ENCODE peak calls at places on chromosomes 6 and 20, in four cellular contexts. N is left cardiac atrium; I is stimulated activated naive CD8-positive, alpha-beta T cell treated with anti-CD3 and anti-CD28 coated beads, Interleukin-15, amount 100 ng/mL, for 72 hours; S is body of pancreas. Y is an unnamed sample.

GRCh38 chr6:4305056-4305455 is 169.7 kb upstream of the ECI2 start:
- DNase-seq in N (no peak), I (no peak), S (no peak), Y (no peak)

GRCh38 chr6:136822051-136822378 is 377 bp upstream of the PEX7 start:
- DNase-seq in N (peak; percentile 26), I (no peak), S (no peak), Y (peak; percentile 44)

GRCh38 chr6:170344631-170345576 is 38.3 kb downstream of the FAM120B start:
- DNase-seq in N (peak; percentile 72), I (no peak), S (peak; percentile 25), Y (no peak)

GRCh38 chr20:43721429-43722152 is 5.2 kb downstream of the GTSF1L start:
- DNase-seq in N (no peak), I (no peak), S (no peak), Y (no peak)

GRCh38 chr6:132520953-132521352 is 8.0 kb upstream of the STX7 start:
- DNase-seq in N (no peak), I (no peak), S (no peak), Y (no peak)

GRCh38 chr6:158337332-158337731 is 25.1 kb downstream of the TULP4 start:
- DNase-seq in N (no peak), I (no peak), S (peak; percentile 22), Y (no peak)

GRCh38 chr6:27592107-27592480 is 119.2 kb upstream of the ZNF184 start:
- DNase-seq in N (no peak), I (peak; percentile 24), S (no peak), Y (no peak)

GRCh38 chr20:3997446-3997845 is 17.9 kb downstream of the RNF24 start:
- DNase-seq in N (no peak), I (no peak), S (no peak), Y (no peak)

GRCh38 chr6:153702671-153703070 is 336.4 kb upstream of the OPRM1 start:
- DNase-seq in N (no peak), I (no peak), S (no peak), Y (no peak)

GRCh38 chr6:153167026-153167891 is 36.2 kb upstream of the RGS17 start:
- DNase-seq in N (no peak), I (no peak), S (no peak), Y (no peak)

GRCh38 chr6:132797975-132798819 is at the start of gene SLC18B1:
- DNase-seq in N (peak; percentile 60), I (peak; percentile 45), S (peak; percentile 58), Y (peak; percentile 83)

GRCh38 chr20:40564997-40565680 is 123.9 kb downstream of the MAFB start:
- DNase-seq in N (no peak), I (no peak), S (no peak), Y (no peak)

GRCh38 chr6:122389704-122390103 is 9.7 kb upstream of the HSF2 start:
- DNase-seq in N (no peak), I (no peak), S (no peak), Y (no peak)

GRCh38 chr6:1486387-1486786 is 97.0 kb downstream of the FOXF2 start:
- DNase-seq in N (no peak), I (no peak), S (no peak), Y (no peak)

GRCh38 chr6:161748535-161749386 is 474.9 kb upstream of the AGPAT4 start:
- DNase-seq in N (peak; percentile 50), I (peak; percentile 15), S (peak; percentile 48), Y (peak; percentile 37)

GRCh38 chr6:109379706-109380105 is 2.6 kb downstream of the CD164 start:
- DNase-seq in N (no peak), I (no peak), S (no peak), Y (no peak)

GRCh38 chr20:52078289-52078688 is 113.3 kb downstream of the ZFP64 start:
- DNase-seq in N (no peak), I (no peak), S (no peak), Y (no peak)

GRCh38 chr6:121309768-121310473 is 24.4 kb downstream of the TBC1D32 start:
- DNase-seq in N (no peak), I (no peak), S (no peak), Y (no peak)

GRCh38 chr6:124795879-124796838 is 166.1 kb upstream of the RNF217 start:
- DNase-seq in N (peak; percentile 31), I (peak; percentile 6), S (peak; percentile 4), Y (no peak)

GRCh38 chr6:8182857-8183256 is 80.5 kb upstream of the EEF1E1 start:
- DNase-seq in N (no peak), I (no peak), S (no peak), Y (no peak)

GRCh38 chr20:2084703-2085102 is 16.9 kb upstream of the STK35 start:
- DNase-seq in N (no peak), I (no peak), S (no peak), Y (no peak)

GRCh38 chr6:4585682-4586468 is 190.3 kb upstream of the CDYL start:
- DNase-seq in N (no peak), I (no peak), S (no peak), Y (no peak)

GRCh38 chr6:14876778-14877613 is 368.9 kb upstream of the JARID2 start:
- DNase-seq in N (no peak), I (peak; percentile 55), S (peak; percentile 43), Y (no peak)

GRCh38 chr6:90040931-90041330 is 146.7 kb downstream of the GJA10 start:
- DNase-seq in N (no peak), I (no peak), S (no peak), Y (no peak)

GRCh38 chr6:82555801-82556200 is 192.2 kb downstream of the TPBG start:
- DNase-seq in N (no peak), I (no peak), S (no peak), Y (no peak)

GRCh38 chr6:33981421-33981820 is 164.5 kb downstream of the GRM4 start:
- DNase-seq in N (no peak), I (peak; percentile 8), S (no peak), Y (no peak)

GRCh38 chr20:37007898-37008649 is 56.6 kb upstream of the SAMHD1 start:
- DNase-seq in N (no peak), I (no peak), S (peak; percentile 4), Y (no peak)

GRCh38 chr6:151690303-151690702 is 117.2 kb upstream of the ESR1 start:
- DNase-seq in N (no peak), I (no peak), S (no peak), Y (no peak)

GRCh38 chr6:146859206-146859605 is 260.4 kb downstream of the ADGB start:
- DNase-seq in N (no peak), I (no peak), S (no peak), Y (no peak)

GRCh38 chr6:12261502-12261901 is 28.7 kb upstream of the EDN1 start:
- DNase-seq in N (no peak), I (no peak), S (no peak), Y (no peak)

GRCh38 chr6:150142657-150143501 is at the start of gene PPP1R14C:
- DNase-seq in N (peak; percentile 47), I (peak; percentile 21), S (peak; percentile 27), Y (peak; percentile 69)

GRCh38 chr6:106064766-106065165 is 21.4 kb upstream of the PRDM1 start:
- DNase-seq in N (no peak), I (no peak), S (no peak), Y (no peak)

GRCh38 chr6:22043284-22043962 is 253.4 kb downstream of the PRL start:
- DNase-seq in N (peak; percentile 54), I (no peak), S (peak; percentile 3), Y (no peak)

GRCh38 chr6:8027965-8028651 is 36.1 kb downstream of the BLOC1S5 start:
- DNase-seq in N (no peak), I (no peak), S (peak; percentile 5), Y (no peak)

GRCh38 chr20:58131111-58131510 is 97.3 kb downstream of the ANKRD60 start:
- DNase-seq in N (no peak), I (no peak), S (no peak), Y (no peak)

GRCh38 chr6:155455766-155456165 is at the start of gene NOX3:
- DNase-seq in N (no peak), I (no peak), S (no peak), Y (no peak)

GRCh38 chr6:116971959-116972358 is 94.9 kb downstream of the RFX6 start:
- DNase-seq in N (no peak), I (peak; percentile 18), S (peak; percentile 29), Y (no peak)